ENCODE peak calls at places on chromosomes 12 and 14, in nine cellular contexts. E, G, M, W, T, U, I, H and R are unnamed samples.

GRCh38 chr14:54211562-54212308 is 185.1 kb upstream of the CDKN3 start:
- DNase-seq in H (no peak), T (no peak), E (no peak), U (peak), M (no peak), W (no peak), I (no peak), G (no peak), R (peak)

GRCh38 chr14:55053018-55053417 is 1.6 kb downstream of the MAPK1IP1L start:
- DNase-seq in H (no peak), U (no peak), M (no peak), G (no peak), W (no peak), I (no peak), T (no peak), E (no peak), R (no peak)

GRCh38 chr12:95956557-95957145 is 13.5 kb downstream of the AMDHD1 start:
- DNase-seq in E (no peak), I (no peak), W (no peak), G (no peak), M (no peak), T (no peak), U (no peak), H (peak), R (no peak)

GRCh38 chr14:88798161-88798560 is 5.4 kb upstream of the EML5 start:
- DNase-seq in E (no peak), H (no peak), G (no peak), W (no peak), M (no peak), T (no peak), I (no peak), U (no peak), R (no peak)

GRCh38 chr12:89762498-89763170 is 54.0 kb upstream of the ATP2B1 start:
- DNase-seq in T (no peak), U (no peak), G (no peak), I (no peak), W (no peak), E (no peak), H (no peak), M (no peak), R (no peak)

GRCh38 chr12:122517877-122518276 is 8.9 kb downstream of the RSRC2 start:
- DNase-seq in T (no peak), H (no peak), M (no peak), E (no peak), G (peak), U (peak), I (no peak), W (no peak), R (peak)

GRCh38 chr14:29442720-29443119 is 484.9 kb downstream of the PRKD1 start:
- DNase-seq in H (no peak), I (no peak), T (no peak), E (no peak), G (no peak), M (no peak), W (no peak), U (peak), R (no peak)

GRCh38 chr12:39972119-39972518 is 133.8 kb downstream of the SLC2A13 start:
- DNase-seq in G (no peak), M (no peak), U (peak), T (no peak), I (no peak), W (no peak), E (no peak), H (no peak), R (no peak)

GRCh38 chr12:25434493-25434892 is 118.6 kb downstream of the LMNTD1 start:
- DNase-seq in U (no peak), W (no peak), I (no peak), E (no peak), M (no peak), H (no peak), T (no peak), G (no peak), R (no peak)

GRCh38 chr12:105051981-105052380 is 32.3 kb downstream of the ALDH1L2 start:
- DNase-seq in I (no peak), W (no peak), U (no peak), T (no peak), G (no peak), E (no peak), H (no peak), M (no peak), R (no peak)

GRCh38 chr14:102234331-102235264 is 70.4 kb downstream of the MOK start:
- DNase-seq in W (no peak), G (peak), E (no peak), M (no peak), H (no peak), I (no peak), T (no peak), U (no peak), R (no peak)

GRCh38 chr12:117034249-117034648 is 65.0 kb downstream of the TESC start:
- DNase-seq in G (peak), I (no peak), W (no peak), U (no peak), T (no peak), M (no peak), E (no peak), H (no peak), R (no peak)

GRCh38 chr14:72291908-72292688 is 359.9 kb downstream of the RGS6 start:
- DNase-seq in I (no peak), U (peak), T (peak), G (peak), M (peak), W (peak), E (peak), H (peak), R (no peak)

DNA sequence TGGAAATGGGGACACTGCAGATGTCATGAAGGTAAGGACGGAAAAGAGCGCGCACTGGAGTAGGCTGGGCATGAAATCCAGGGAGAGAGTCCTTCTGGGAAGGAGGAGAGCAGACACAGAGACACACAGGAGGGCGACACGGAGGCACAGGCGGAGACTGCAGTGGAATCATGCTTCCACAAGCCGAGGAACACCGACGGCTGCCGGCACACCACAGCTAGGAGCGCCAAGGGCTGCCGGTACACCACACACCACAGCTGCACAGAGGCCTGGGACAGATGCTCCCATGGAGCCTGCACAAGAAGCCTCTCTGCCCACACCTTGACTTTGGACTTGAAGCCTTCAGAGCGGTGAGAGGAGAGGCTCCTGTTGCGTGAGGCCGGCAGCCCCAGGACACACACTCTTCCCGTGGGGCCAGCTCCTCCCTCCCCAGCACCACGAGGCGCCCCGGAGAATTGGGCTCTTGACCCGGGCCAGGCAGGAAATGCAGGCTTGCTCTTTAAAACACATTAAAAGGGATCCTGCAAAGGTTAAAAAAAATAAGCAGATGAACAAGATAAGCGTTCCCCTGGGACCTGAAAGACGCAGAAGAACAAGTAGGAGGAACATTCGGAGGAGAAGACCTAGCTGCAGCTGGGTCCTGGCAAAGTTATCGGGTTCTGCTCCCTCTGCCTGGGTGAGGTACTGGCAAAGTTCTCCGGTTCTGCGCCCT is 28.3 kb upstream of the FZD10 start:
- DNase-seq in H (no peak), M (no peak), I (no peak), G (no peak), E (no peak), T (no peak), U (no peak), W (no peak), R (no peak)
- TF ChIP-seq CTCF in H (no peak), M (no peak), I (no peak), G (no peak), E (no peak), T (no peak), U (no peak), W (no peak), R (no peak)

GRCh38 chr12:33876618-33877017 is 145.7 kb upstream of the ALG10 start:
- DNase-seq in H (no peak), I (no peak), W (no peak), T (no peak), E (no peak), U (no peak), G (peak), M (no peak), R (no peak)
- TF ChIP-seq CTCF in H (peak), I (no peak), W (no peak), T (peak), E (peak), U (no peak), G (peak), M (no peak), R (no peak)

GRCh38 chr14:61043506-61043905 is 62.5 kb downstream of the SLC38A6 start:
- DNase-seq in E (no peak), T (no peak), H (no peak), M (no peak), W (no peak), I (no peak), G (no peak), U (no peak), R (no peak)
- TF ChIP-seq CTCF in E (no peak), T (no peak), H (no peak), M (no peak), W (no peak), I (no peak), G (no peak), U (no peak), R (no peak)

GRCh38 chr14:91875515-91876286 is 8.4 kb upstream of the TC2N start:
- DNase-seq in U (no peak), M (no peak), H (no peak), G (peak), I (no peak), T (no peak), E (no peak), W (peak), R (no peak)

GRCh38 chr14:91879196-91879595 is 11.9 kb upstream of the TC2N start:
- DNase-seq in W (no peak), E (no peak), H (no peak), I (no peak), G (no peak), M (no peak), U (no peak), T (no peak), R (no peak)

GRCh38 chr14:91876492-91876891 is 9.2 kb upstream of the TC2N start:
- DNase-seq in I (no peak), E (no peak), T (no peak), H (no peak), M (no peak), U (no peak), G (no peak), W (no peak), R (no peak)

GRCh38 chr14:91877376-91877775 is 10.0 kb upstream of the TC2N start:
- DNase-seq in U (no peak), M (no peak), W (no peak), H (no peak), G (no peak), T (no peak), I (no peak), E (no peak), R (no peak)

DNA sequence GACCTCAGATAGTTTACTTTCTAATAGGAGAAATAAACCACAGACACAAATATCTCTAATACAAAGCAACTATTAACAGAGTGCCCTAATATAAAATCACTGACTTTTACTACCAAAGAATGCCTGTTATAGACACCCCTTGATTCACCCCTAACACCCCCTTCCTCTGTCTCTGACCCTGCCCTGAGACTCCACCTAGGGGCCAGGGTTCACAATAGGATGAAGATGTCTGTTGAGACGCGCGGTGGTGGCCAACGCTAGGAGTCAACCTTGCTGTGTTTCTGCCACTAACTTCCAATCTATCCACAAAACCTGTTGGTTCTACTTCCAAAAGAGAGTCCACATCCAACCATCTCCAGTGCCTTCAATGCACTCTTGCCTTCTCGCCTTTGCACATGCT is 10.9 kb upstream of the TC2N start:
- DNase-seq in T (no peak), U (no peak), G (no peak), W (no peak), I (no peak), H (no peak), M (no peak), E (no peak), R (no peak)
- TF ChIP-seq CTCF in T (no peak), U (no peak), G (peak), W (no peak), I (no peak), H (no peak), M (no peak), E (no peak), R (no peak)

DNA sequence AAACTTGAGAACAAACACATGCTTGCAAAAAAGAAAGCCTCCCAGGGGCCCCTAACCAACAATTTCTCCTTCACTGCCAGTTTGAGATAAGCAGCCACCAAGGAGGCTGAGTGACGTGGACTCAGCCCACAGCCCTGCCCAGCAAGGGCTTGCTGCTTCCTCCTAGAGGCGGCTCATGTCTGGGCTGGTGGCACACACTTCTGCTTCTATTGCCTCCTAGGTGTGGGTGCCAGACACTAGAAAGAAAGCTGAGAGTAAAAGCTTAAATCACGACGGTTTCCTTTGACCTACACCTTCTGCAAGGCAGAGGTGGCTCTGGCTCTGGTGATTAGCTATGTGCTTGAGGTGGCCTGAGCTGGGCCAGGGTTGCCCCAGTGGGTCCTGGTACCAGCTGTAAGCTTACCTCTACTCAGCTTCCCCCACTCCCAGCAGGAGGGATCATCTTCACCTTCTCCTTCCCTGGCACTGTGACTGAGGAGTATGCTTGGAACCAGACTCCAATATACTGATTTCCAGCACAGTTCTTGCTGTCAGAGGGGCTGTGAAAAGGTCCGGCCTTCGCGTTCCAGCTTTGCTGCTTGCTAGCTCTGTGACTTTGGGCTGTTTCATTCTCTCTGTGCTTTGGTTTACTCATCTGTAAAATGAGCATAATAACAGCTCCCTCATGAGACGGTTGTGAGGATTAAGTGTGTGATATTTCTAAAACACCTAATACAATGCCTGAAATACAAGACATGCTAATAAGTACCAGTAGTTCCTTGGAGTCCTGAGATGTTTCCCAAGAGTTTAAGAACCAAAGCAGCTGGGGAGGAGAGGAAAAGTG is 89.7 kb upstream of the PARP11 start:
- DNase-seq in W (peak), E (no peak), U (no peak), T (no peak), G (peak), H (no peak), I (no peak), M (peak), R (no peak)
- TF ChIP-seq CTCF in W (no peak), E (no peak), U (no peak), T (no peak), G (peak), H (no peak), I (no peak), M (peak), R (no peak)